ENCODE peak calls at places on chromosomes 7 and 10, in five cellular contexts. K is mesendoderm; S is neural progenitor cell; M is CD8-positive, alpha-beta T cell; U is cardiac muscle cell. R is an unnamed sample.

GRCh38 chr10:15539262-15539661 is 168.2 kb upstream of the FAM171A1 start:
- DNase-seq in K (no peak), S (no peak), M (no peak), U (no peak), R (no peak)

GRCh38 chr7:81924494-81924893 is 154.6 kb upstream of the HGF start:
- DNase-seq in K (no peak), S (peak), M (no peak), U (no peak), R (no peak)

GRCh38 chr10:62083413-62083794 is 181.9 kb downstream of the ARID5B start:
- DNase-seq in K (peak), S (no peak), M (no peak), U (peak), R (no peak)

GRCh38 chr7:46383605-46384004 is 462.5 kb upstream of the IGFBP3 start:
- DNase-seq in K (peak), S (no peak), M (no peak), U (peak), R (no peak)

GRCh38 chr10:97463363-97464132 is 17.6 kb downstream of the ZDHHC16 start:
- DNase-seq in K (peak), S (peak), M (peak), U (peak), R (peak)

GRCh38 chr10:3801558-3802192 is 16.7 kb upstream of the KLF6 start:
- DNase-seq in K (no peak), S (no peak), M (no peak), U (no peak), R (no peak)

GRCh38 chr7:120053390-120053961 is 219.5 kb upstream of the KCND2 start:
- DNase-seq in K (no peak), S (no peak), M (no peak), U (peak), R (no peak)

GRCh38 chr7:7185382-7185989 is 3.1 kb downstream of the C1GALT1 start:
- DNase-seq in K (no peak), S (no peak), M (no peak), U (no peak), R (no peak)

GRCh38 chr10:121168513-121169216 is 317.5 kb downstream of the WDR11 start:
- DNase-seq in K (peak), S (peak), M (no peak), U (no peak), R (peak)

GRCh38 chr7:1986366-1987083 is 246.2 kb downstream of the MAD1L1 start:
- DNase-seq in K (no peak), S (no peak), M (peak), U (no peak), R (no peak)

GRCh38 chr10:112230325-112230988 is 46.9 kb upstream of the GPAM start:
- DNase-seq in K (peak), S (no peak), M (no peak), U (no peak), R (no peak)

GRCh38 chr10:21727452-21728168 is 193.6 kb downstream of the MLLT10 start:
- DNase-seq in K (peak), S (no peak), M (no peak), U (peak), R (no peak)

GRCh38 chr10:125054664-125055273 is 105.6 kb downstream of the CTBP2 start:
- DNase-seq in K (no peak), S (no peak), M (no peak), U (no peak), R (no peak)

GRCh38 chr10:33660329-33660728 is 325.9 kb upstream of the NRP1 start:
- DNase-seq in K (peak), S (peak), M (no peak), U (no peak), R (no peak)

GRCh38 chr7:131320603-131321002 is 7.1 kb upstream of the MKLN1 start:
- DNase-seq in K (no peak), S (no peak), M (no peak), U (no peak), R (no peak)

GRCh38 chr10:103890194-103890658 is 27.8 kb downstream of the STN1 start:
- DNase-seq in K (peak), S (no peak), M (no peak), U (no peak), R (no peak)

GRCh38 chr10:23558361-23558799 is 119.5 kb downstream of the OTUD1 start:
- DNase-seq in K (no peak), S (no peak), M (no peak), U (no peak), R (no peak)

GRCh38 chr7:82166666-82167065 is 276.9 kb downstream of the CACNA2D1 start:
- DNase-seq in K (peak), S (no peak), M (no peak), U (peak), R (no peak)

GRCh38 chr10:83983578-83984255 is 155.6 kb upstream of the GHITM start:
- DNase-seq in K (peak), S (no peak), M (no peak), U (peak), R (no peak)

GRCh38 chr7:159119026-159119741 is 25.5 kb downstream of the VIPR2 start:
- DNase-seq in K (no peak), S (no peak), M (no peak), U (no peak), R (no peak)

GRCh38 chr10:11104772-11105675 is 87.4 kb downstream of the CELF2 start:
- DNase-seq in K (peak), S (no peak), M (no peak), U (no peak), R (no peak)

GRCh38 chr7:145978769-145979168 is 137.8 kb upstream of the CNTNAP2 start:
- DNase-seq in K (no peak), S (no peak), M (no peak), U (no peak), R (no peak)

GRCh38 chr10:126376956-126377355 is 11.3 kb downstream of the ADAM12 start:
- DNase-seq in K (no peak), S (no peak), M (no peak), U (no peak), R (no peak)

GRCh38 chr10:14552010-14552409 is 221.3 kb upstream of the FRMD4A start:
- DNase-seq in K (no peak), S (no peak), M (no peak), U (no peak), R (no peak)

GRCh38 chr7:18889436-18889835 is 228.0 kb downstream of the TWIST1 start:
- DNase-seq in K (no peak), S (no peak), M (no peak), U (no peak), R (no peak)

GRCh38 chr10:17910144-17910789 is 41.5 kb upstream of the SLC39A12 start:
- DNase-seq in K (peak), S (peak), M (no peak), U (peak), R (peak)

GRCh38 chr10:14748471-14748870 is 26.2 kb downstream of the FAM107B start:
- DNase-seq in K (peak), S (no peak), M (no peak), U (no peak), R (no peak)

GRCh38 chr7:47647213-47647985 is 65.5 kb upstream of the TNS3 start:
- DNase-seq in K (no peak), S (no peak), M (peak), U (no peak), R (no peak)

GRCh38 chr10:78459639-78460037 is 426.0 kb downstream of the RPS24 start:
- DNase-seq in K (no peak), S (no peak), M (no peak), U (no peak), R (no peak)

GRCh38 chr7:134419085-134419484 is 39.8 kb downstream of the AKR1B1 start:
- DNase-seq in K (no peak), S (no peak), M (no peak), U (no peak), R (no peak)

GRCh38 chr7:149637911-149638565 is 135.3 kb downstream of the ZNF467 start:
- DNase-seq in K (no peak), S (no peak), M (no peak), U (no peak), R (no peak)

GRCh38 chr7:156751319-156751718 is 110.7 kb downstream of the RNF32 start:
- DNase-seq in K (no peak), S (no peak), M (no peak), U (peak), R (no peak)

GRCh38 chr7:44105832-44106231 is 1.7 kb downstream of the AEBP1 start:
- DNase-seq in K (no peak), S (no peak), M (no peak), U (no peak), R (no peak)

GRCh38 chr7:44103941-44104879 is at the start of gene AEBP1:
- DNase-seq in K (peak), S (peak), M (peak), U (peak), R (no peak)

GRCh38 chr7:44103566-44103940 is 592 bp upstream of the AEBP1 start:
- DNase-seq in K (no peak), S (no peak), M (no peak), U (no peak), R (no peak)

GRCh38 chr7:44106311-44107065 is 2.3 kb downstream of the AEBP1 start:
- DNase-seq in K (no peak), S (no peak), M (no peak), U (no peak), R (no peak)

DNA sequence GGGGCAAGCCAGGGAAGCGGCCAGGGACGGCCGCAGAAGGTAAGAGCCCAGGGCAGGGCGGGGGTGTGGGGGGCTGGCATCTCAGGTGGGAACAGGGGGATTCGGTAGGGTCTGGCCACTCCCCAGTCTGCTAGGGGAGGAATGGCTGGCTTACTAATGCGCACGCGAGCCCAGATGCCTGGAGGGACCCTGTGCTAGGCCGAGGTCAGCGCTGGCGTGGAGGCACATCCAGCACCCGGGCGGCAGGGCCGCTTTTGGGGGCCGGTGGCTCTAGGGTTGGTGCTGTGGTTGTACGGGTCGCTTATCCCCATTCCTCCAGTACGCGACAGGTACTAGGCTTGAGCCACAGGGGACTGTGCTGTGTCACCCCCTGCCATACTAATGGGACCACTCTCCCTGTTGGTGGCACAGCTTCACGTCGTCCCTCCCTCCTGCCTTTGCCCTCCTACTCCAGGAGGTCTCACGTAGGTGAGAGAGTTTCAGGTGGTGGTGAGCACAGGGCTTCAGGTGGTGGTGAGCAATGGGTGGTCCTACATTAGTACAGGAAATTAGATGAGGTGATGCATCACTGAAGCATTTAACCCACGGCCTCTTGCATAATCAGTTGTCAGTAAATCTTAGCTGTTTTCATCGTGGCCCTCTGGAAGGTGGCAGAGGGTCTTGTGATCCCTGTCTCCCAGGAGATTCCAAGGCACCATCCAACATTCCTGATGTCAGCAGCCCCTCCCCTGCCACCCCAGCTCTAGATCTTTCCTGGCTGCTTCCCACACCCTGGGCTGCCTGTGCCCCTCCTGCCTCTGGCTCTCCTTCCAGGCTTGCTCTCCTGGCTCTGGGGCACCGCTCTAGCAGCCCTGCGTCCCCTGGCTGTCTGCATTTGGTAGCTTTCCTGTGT is 981 bp downstream of the AEBP1 start:
- DNase-seq in K (peak), S (peak), M (no peak), U (peak), R (no peak)
- H3K27ac ChIP-seq in K (no peak), S (no peak), M (no peak), U (peak), R (no peak)

GRCh38 chr7:40659231-40659630 is 524.4 kb downstream of the SUGCT start:
- DNase-seq in K (no peak), S (no peak), M (no peak), U (no peak), R (no peak)
- H3K27ac ChIP-seq in K (no peak), S (no peak), M (no peak), U (no peak), R (no peak)

GRCh38 chr10:63206576-63206975 is 73.4 kb downstream of the NRBF2 start:
- DNase-seq in K (no peak), S (no peak), M (no peak), U (peak), R (no peak)
- H3K27ac ChIP-seq in K (no peak), S (peak), M (no peak), U (peak), R (no peak)

GRCh38 chr7:234041-234711 is 41.8 kb downstream of the FAM20C start:
- DNase-seq in K (no peak), S (no peak), M (no peak), U (no peak), R (no peak)

GRCh38 chr7:236967-237366 is 44.6 kb downstream of the FAM20C start:
- DNase-seq in K (no peak), S (no peak), M (no peak), U (no peak), R (no peak)

GRCh38 chr7:233456-234035 is 41.2 kb downstream of the FAM20C start:
- DNase-seq in K (no peak), S (no peak), M (no peak), U (peak), R (no peak)

GRCh38 chr7:235576-236395 is 43.4 kb downstream of the FAM20C start:
- DNase-seq in K (no peak), S (no peak), M (no peak), U (no peak), R (no peak)

GRCh38 chr7:234712-235553 is 42.6 kb downstream of the FAM20C start:
- DNase-seq in K (no peak), S (no peak), M (no peak), U (no peak), R (no peak)
- H3K27ac ChIP-seq in K (no peak), S (no peak), M (no peak), U (no peak), R (no peak)

GRCh38 chr7:112131016-112131415 is 75.2 kb downstream of the DOCK4 start:
- DNase-seq in K (no peak), S (no peak), M (no peak), U (no peak), R (no peak)
- H3K27ac ChIP-seq in K (no peak), S (no peak), M (no peak), U (no peak), R (no peak)

R was measured in iPS DF 6.9.